ENCODE peak calls at places on chromosomes 1 and 21, in six cellular contexts. One of them, this sample, is unnamed.

GRCh38 chr1:108590947-108591346 is 31.0 kb downstream of the EEIG2 start:
- DNase-seq in GM23338: peak
- DNase-seq in HFF-Myc: peak
- DNase-seq in LNCaP clone FGC: no peak
- DNase-seq in CD4-positive, alpha-beta T cell: no peak
- DNase-seq in endothelial cell: no peak
- DNase-seq in this sample: peak

GRCh38 chr1:201602413-201603265 is 63.7 kb downstream of the NAV1 start:
- DNase-seq in GM23338: no peak
- DNase-seq in HFF-Myc: peak
- DNase-seq in LNCaP clone FGC: no peak
- DNase-seq in CD4-positive, alpha-beta T cell: no peak
- DNase-seq in endothelial cell: no peak
- DNase-seq in this sample: peak

GRCh38 chr1:1889847-1890505 is 911 bp downstream of the GNB1 start:
- DNase-seq in GM23338: peak
- DNase-seq in HFF-Myc: no peak
- DNase-seq in LNCaP clone FGC: no peak
- DNase-seq in CD4-positive, alpha-beta T cell: no peak
- DNase-seq in endothelial cell: peak
- DNase-seq in this sample: peak

GRCh38 chr1:150178543-150178942 is 28.8 kb downstream of the PLEKHO1 start:
- DNase-seq in GM23338: no peak
- DNase-seq in HFF-Myc: no peak
- DNase-seq in LNCaP clone FGC: no peak
- DNase-seq in CD4-positive, alpha-beta T cell: no peak
- DNase-seq in endothelial cell: no peak
- DNase-seq in this sample: no peak

GRCh38 chr21:28518620-28519019 is 474.1 kb downstream of the LTN1 start:
- DNase-seq in GM23338: no peak
- DNase-seq in HFF-Myc: no peak
- DNase-seq in LNCaP clone FGC: no peak
- DNase-seq in CD4-positive, alpha-beta T cell: no peak
- DNase-seq in endothelial cell: no peak
- DNase-seq in this sample: peak

GRCh38 chr21:38404134-38404533 is 94.1 kb downstream of the ERG start:
- DNase-seq in GM23338: no peak
- DNase-seq in HFF-Myc: no peak
- DNase-seq in LNCaP clone FGC: no peak
- DNase-seq in CD4-positive, alpha-beta T cell: no peak
- DNase-seq in endothelial cell: no peak
- DNase-seq in this sample: no peak

GRCh38 chr1:234986750-234987414 is 141.8 kb downstream of the TOMM20 start:
- DNase-seq in GM23338: peak
- DNase-seq in HFF-Myc: no peak
- DNase-seq in LNCaP clone FGC: no peak
- DNase-seq in CD4-positive, alpha-beta T cell: no peak
- DNase-seq in endothelial cell: no peak
- DNase-seq in this sample: peak

GRCh38 chr1:68332041-68332440 is 99.7 kb upstream of the WLS start:
- DNase-seq in GM23338: no peak
- DNase-seq in HFF-Myc: peak
- DNase-seq in LNCaP clone FGC: no peak
- DNase-seq in CD4-positive, alpha-beta T cell: no peak
- DNase-seq in endothelial cell: no peak
- DNase-seq in this sample: no peak

GRCh38 chr1:154157520-154158306 is 2.8 kb upstream of the NUP210L start:
- DNase-seq in GM23338: no peak
- DNase-seq in HFF-Myc: no peak
- DNase-seq in LNCaP clone FGC: no peak
- DNase-seq in CD4-positive, alpha-beta T cell: peak
- DNase-seq in endothelial cell: no peak
- DNase-seq in this sample: no peak

GRCh38 chr1:181503130-181503810 is 20.0 kb downstream of the CACNA1E start:
- DNase-seq in GM23338: no peak
- DNase-seq in HFF-Myc: no peak
- DNase-seq in LNCaP clone FGC: no peak
- DNase-seq in CD4-positive, alpha-beta T cell: no peak
- DNase-seq in endothelial cell: no peak
- DNase-seq in this sample: no peak

GRCh38 chr1:64046871-64047270 is 156.6 kb upstream of the UBE2U start:
- DNase-seq in GM23338: no peak
- DNase-seq in HFF-Myc: no peak
- DNase-seq in LNCaP clone FGC: no peak
- DNase-seq in CD4-positive, alpha-beta T cell: no peak
- DNase-seq in endothelial cell: no peak
- DNase-seq in this sample: no peak

GRCh38 chr1:39087109-39087834 is 61.1 kb downstream of the NDUFS5 start:
- DNase-seq in GM23338: no peak
- DNase-seq in HFF-Myc: no peak
- DNase-seq in LNCaP clone FGC: no peak
- DNase-seq in CD4-positive, alpha-beta T cell: no peak
- DNase-seq in endothelial cell: no peak
- DNase-seq in this sample: no peak

GRCh38 chr21:41098481-41098880 is 69.5 kb upstream of the BACE2 start:
- DNase-seq in GM23338: no peak
- DNase-seq in HFF-Myc: no peak
- DNase-seq in LNCaP clone FGC: no peak
- DNase-seq in CD4-positive, alpha-beta T cell: no peak
- DNase-seq in endothelial cell: no peak
- DNase-seq in this sample: peak

GRCh38 chr1:244341455-244342450 is 110.0 kb downstream of the ADSS2 start:
- DNase-seq in GM23338: peak
- DNase-seq in HFF-Myc: no peak
- DNase-seq in LNCaP clone FGC: no peak
- DNase-seq in CD4-positive, alpha-beta T cell: no peak
- DNase-seq in endothelial cell: no peak
- DNase-seq in this sample: peak

GRCh38 chr21:39159342-39160063 is 23.7 kb downstream of the PSMG1 start:
- DNase-seq in GM23338: no peak
- DNase-seq in HFF-Myc: no peak
- DNase-seq in LNCaP clone FGC: no peak
- DNase-seq in CD4-positive, alpha-beta T cell: no peak
- DNase-seq in endothelial cell: no peak
- DNase-seq in this sample: no peak

GRCh38 chr1:208523007-208523406 is 278.8 kb upstream of the PLXNA2 start:
- DNase-seq in GM23338: no peak
- DNase-seq in HFF-Myc: no peak
- DNase-seq in LNCaP clone FGC: no peak
- DNase-seq in CD4-positive, alpha-beta T cell: no peak
- DNase-seq in endothelial cell: no peak
- DNase-seq in this sample: no peak

GRCh38 chr1:10586125-10586524 is 111.4 kb downstream of the PEX14 start:
- DNase-seq in GM23338: no peak
- DNase-seq in HFF-Myc: no peak
- DNase-seq in LNCaP clone FGC: no peak
- DNase-seq in CD4-positive, alpha-beta T cell: no peak
- DNase-seq in endothelial cell: no peak
- DNase-seq in this sample: no peak

GRCh38 chr21:44706706-44707615 is 4.4 kb downstream of the TSPEAR start:
- DNase-seq in GM23338: peak
- DNase-seq in HFF-Myc: no peak
- DNase-seq in LNCaP clone FGC: no peak
- DNase-seq in CD4-positive, alpha-beta T cell: no peak
- DNase-seq in endothelial cell: no peak
- DNase-seq in this sample: no peak

GRCh38 chr1:185408675-185409270 is 91.7 kb upstream of the IVNS1ABP start:
- DNase-seq in GM23338: no peak
- DNase-seq in HFF-Myc: no peak
- DNase-seq in LNCaP clone FGC: no peak
- DNase-seq in CD4-positive, alpha-beta T cell: no peak
- DNase-seq in endothelial cell: no peak
- DNase-seq in this sample: no peak

GRCh38 chr1:203338335-203339036 is 12.4 kb downstream of the FMOD start:
- DNase-seq in GM23338: peak
- DNase-seq in HFF-Myc: peak
- DNase-seq in LNCaP clone FGC: no peak
- DNase-seq in CD4-positive, alpha-beta T cell: peak
- DNase-seq in endothelial cell: peak
- DNase-seq in this sample: peak

DNA sequence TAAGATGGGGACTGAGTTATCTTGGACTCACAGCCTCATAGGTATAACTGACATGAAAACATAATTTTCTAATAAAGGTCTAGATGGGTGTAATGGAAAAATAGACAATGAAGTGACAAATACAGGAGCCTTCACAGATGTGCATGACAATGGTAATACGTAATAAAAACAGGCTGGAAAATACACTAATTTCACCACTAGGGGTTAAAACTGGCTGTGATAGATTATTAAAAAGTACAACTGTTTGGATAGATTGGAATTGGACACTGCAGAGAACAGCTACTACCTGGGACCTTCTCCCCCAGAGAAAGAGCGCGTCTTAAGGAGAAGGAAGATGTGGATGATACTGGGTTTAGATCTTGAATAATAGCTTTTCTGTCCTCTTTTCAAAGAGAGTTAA is 9.8 kb downstream of the KAZN start:
- DNase-seq in GM23338: no peak
- DNase-seq in HFF-Myc: no peak
- DNase-seq in LNCaP clone FGC: no peak
- DNase-seq in CD4-positive, alpha-beta T cell: no peak
- DNase-seq in endothelial cell: no peak
- DNase-seq in this sample: no peak
- TF ChIP-seq CTCF in GM23338: no peak
- TF ChIP-seq CTCF in HFF-Myc: no peak
- TF ChIP-seq CTCF in LNCaP clone FGC: no peak
- TF ChIP-seq CTCF in CD4-positive, alpha-beta T cell: no peak
- TF ChIP-seq CTCF in endothelial cell: peak
- TF ChIP-seq CTCF in this sample: peak

DNA sequence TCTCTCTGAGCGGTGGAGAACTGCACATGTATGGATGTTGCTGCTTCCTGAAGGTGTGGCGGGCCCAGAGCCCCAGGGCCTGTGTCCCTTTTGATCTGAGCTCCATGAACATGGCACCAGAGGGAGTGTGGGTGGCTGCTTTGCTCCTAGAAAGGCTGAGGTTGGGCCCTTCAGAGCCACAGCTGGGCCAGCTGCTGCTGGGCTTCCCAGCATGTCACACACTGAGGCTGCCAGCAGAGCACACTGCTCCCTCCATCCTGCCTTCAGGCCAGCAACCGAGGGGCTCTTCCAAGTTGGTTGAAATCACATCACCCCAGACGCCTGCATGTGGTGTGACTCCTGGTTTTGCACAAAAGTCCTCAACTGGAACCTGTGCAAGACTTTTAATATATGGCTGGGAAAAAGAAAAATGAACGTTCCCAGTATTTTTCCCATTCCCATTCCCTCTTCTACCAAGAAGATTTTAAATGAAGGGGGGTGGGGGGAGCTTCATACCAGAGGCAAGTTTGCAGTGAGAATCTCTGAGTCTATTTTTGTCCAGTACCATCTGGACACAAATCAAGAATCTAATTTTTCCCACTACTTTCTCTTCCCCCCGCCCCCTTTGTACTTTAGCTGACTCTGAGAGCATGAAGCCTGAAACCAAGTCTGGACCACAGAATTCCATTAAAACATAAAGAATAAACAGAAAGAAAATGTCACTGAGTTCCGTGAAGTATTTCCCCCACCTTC is 26.2 kb upstream of the NGF start:
- DNase-seq in GM23338: no peak
- DNase-seq in HFF-Myc: peak
- DNase-seq in LNCaP clone FGC: no peak
- DNase-seq in CD4-positive, alpha-beta T cell: no peak
- DNase-seq in endothelial cell: no peak
- DNase-seq in this sample: no peak
- TF ChIP-seq CTCF in GM23338: no peak
- TF ChIP-seq CTCF in HFF-Myc: no peak
- TF ChIP-seq CTCF in LNCaP clone FGC: no peak
- TF ChIP-seq CTCF in CD4-positive, alpha-beta T cell: no peak
- TF ChIP-seq CTCF in endothelial cell: no peak
- TF ChIP-seq CTCF in this sample: no peak

GRCh38 chr1:246144931-246145330 is 362.1 kb downstream of the SMYD3 start:
- DNase-seq in GM23338: no peak
- DNase-seq in HFF-Myc: no peak
- DNase-seq in LNCaP clone FGC: no peak
- DNase-seq in CD4-positive, alpha-beta T cell: no peak
- DNase-seq in endothelial cell: no peak
- DNase-seq in this sample: no peak

GRCh38 chr1:246141306-246141705 is 365.8 kb downstream of the SMYD3 start:
- DNase-seq in GM23338: no peak
- DNase-seq in HFF-Myc: no peak
- DNase-seq in LNCaP clone FGC: no peak
- DNase-seq in CD4-positive, alpha-beta T cell: no peak
- DNase-seq in endothelial cell: no peak
- DNase-seq in this sample: no peak

GRCh38 chr1:246139745-246140182 is 367.3 kb downstream of the SMYD3 start:
- DNase-seq in GM23338: no peak
- DNase-seq in HFF-Myc: no peak
- DNase-seq in LNCaP clone FGC: no peak
- DNase-seq in CD4-positive, alpha-beta T cell: no peak
- DNase-seq in endothelial cell: no peak
- DNase-seq in this sample: peak

GRCh38 chr1:246145900-246146299 is 361.2 kb downstream of the SMYD3 start:
- DNase-seq in GM23338: no peak
- DNase-seq in HFF-Myc: no peak
- DNase-seq in LNCaP clone FGC: no peak
- DNase-seq in CD4-positive, alpha-beta T cell: no peak
- DNase-seq in endothelial cell: no peak
- DNase-seq in this sample: no peak

DNA sequence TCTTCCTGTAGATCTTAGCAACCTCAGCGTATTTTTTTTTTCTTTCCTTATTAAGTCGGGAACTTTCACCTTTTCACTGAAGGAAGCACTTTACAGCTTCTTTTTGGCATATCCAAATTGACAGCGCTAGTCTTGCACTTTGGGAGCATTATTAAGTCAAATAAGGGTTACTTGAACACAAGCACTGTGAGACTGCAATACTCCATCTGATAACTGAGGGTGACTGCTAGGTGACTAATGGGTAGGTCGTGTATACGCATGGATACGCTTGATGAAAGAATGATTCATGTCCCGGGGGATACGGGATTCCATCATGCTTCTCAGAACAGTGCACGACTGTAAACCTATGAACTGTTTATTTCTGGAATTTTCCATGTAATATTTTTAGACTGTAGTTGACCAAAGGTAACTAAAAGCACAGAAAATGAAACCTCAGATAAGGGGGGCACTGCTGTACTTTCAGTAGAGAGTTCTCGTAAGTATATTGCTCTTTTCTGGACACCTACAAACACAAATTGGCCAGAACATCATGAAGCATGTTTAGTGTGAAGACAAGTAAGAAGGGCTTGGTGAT is 364.7 kb downstream of the SMYD3 start:
- DNase-seq in GM23338: no peak
- DNase-seq in HFF-Myc: peak
- DNase-seq in LNCaP clone FGC: no peak
- DNase-seq in CD4-positive, alpha-beta T cell: no peak
- DNase-seq in endothelial cell: no peak
- DNase-seq in this sample: peak
- TF ChIP-seq CTCF in GM23338: no peak
- TF ChIP-seq CTCF in HFF-Myc: no peak
- TF ChIP-seq CTCF in LNCaP clone FGC: no peak
- TF ChIP-seq CTCF in CD4-positive, alpha-beta T cell: no peak
- TF ChIP-seq CTCF in endothelial cell: no peak
- TF ChIP-seq CTCF in this sample: no peak

DNA sequence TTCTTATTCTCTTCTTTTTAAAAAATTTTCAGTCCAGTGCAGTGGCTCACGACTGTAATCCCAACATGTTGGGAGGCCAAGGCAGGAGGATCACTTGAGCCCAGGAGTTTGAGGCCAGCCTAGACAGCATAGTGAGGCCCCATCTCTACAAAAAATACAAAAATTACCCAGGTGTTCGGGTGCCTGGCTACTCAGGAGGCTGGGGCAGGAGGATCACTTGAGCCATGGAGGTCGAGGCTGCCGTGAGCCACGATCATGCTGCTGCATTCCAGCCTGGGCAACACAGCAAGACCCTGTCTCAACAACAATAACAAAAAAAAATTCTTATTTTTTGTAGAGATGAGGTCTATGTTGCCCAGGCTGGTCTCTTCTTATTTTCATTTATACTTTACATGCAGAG is 7.9 kb downstream of the PLA2G2D start:
- DNase-seq in GM23338: no peak
- DNase-seq in HFF-Myc: no peak
- DNase-seq in LNCaP clone FGC: no peak
- DNase-seq in CD4-positive, alpha-beta T cell: no peak
- DNase-seq in endothelial cell: no peak
- DNase-seq in this sample: no peak
- TF ChIP-seq CTCF in GM23338: no peak
- TF ChIP-seq CTCF in HFF-Myc: no peak
- TF ChIP-seq CTCF in LNCaP clone FGC: no peak
- TF ChIP-seq CTCF in CD4-positive, alpha-beta T cell: no peak
- TF ChIP-seq CTCF in endothelial cell: no peak
- TF ChIP-seq CTCF in this sample: no peak